ENCODE peak calls at places on chromosomes 1 and 21, in ten cellular contexts. S is AG04450; K is activated CD4-positive, CD25-positive, alpha-beta regulatory T cell treated with anti-CD3 and anti-CD28 coated beads, Interleukin-2, amount 50 U/mL, for 72 hours; Z is CD4-positive, alpha-beta T cell; L is non-pigmented ciliary epithelial cell; W is fibroblast of pulmonary artery; N is uterus; C is GM19239; X is heart left ventricle; Y is fibroblast of gingiva. E is an unnamed sample.

GRCh38 chr1:8089535-8090228 is 63.6 kb upstream of the ERRFI1 start:
- DNase-seq in S (no peak), X (no peak), Z (no peak), L (no peak), W (no peak), C (no peak), N (no peak), Y (no peak), K (no peak), E (peak)

GRCh38 chr1:154736840-154737239 is 128.9 kb upstream of the ADAR start:
- DNase-seq in C (no peak), L (peak), K (no peak), W (peak), Z (no peak), X (no peak), Y (no peak), N (peak), S (peak), E (no peak)

GRCh38 chr1:192903142-192903541 is 94.3 kb downstream of the RGS2 start:
- DNase-seq in K (no peak), W (no peak), L (no peak), Y (no peak), Z (no peak), X (peak), C (no peak), N (no peak), S (no peak), E (no peak)

GRCh38 chr1:45047032-45047431 is 35.0 kb downstream of the UROD start:
- DNase-seq in X (no peak), Y (no peak), C (no peak), Z (no peak), K (no peak), W (no peak), S (no peak), L (no peak), N (no peak), E (no peak)

GRCh38 chr1:201254625-201255469 is 28.5 kb upstream of the PKP1 start:
- DNase-seq in K (peak), S (no peak), C (peak), N (no peak), Z (peak), L (no peak), X (peak), Y (no peak), W (peak), E (peak)

GRCh38 chr1:84642776-84643175 is 47.5 kb downstream of the SSX2IP start:
- DNase-seq in Z (no peak), Y (no peak), N (no peak), X (no peak), L (no peak), W (no peak), C (no peak), S (no peak), K (no peak), E (no peak)

GRCh38 chr21:36159356-36159921 is 2.8 kb downstream of the DOP1B start:
- DNase-seq in X (no peak), C (no peak), Y (peak), W (no peak), N (no peak), L (no peak), S (no peak), Z (no peak), K (no peak), E (no peak)

GRCh38 chr1:27601321-27601770 is 2.6 kb downstream of the AHDC1 start:
- DNase-seq in Y (no peak), S (no peak), X (no peak), K (no peak), N (no peak), Z (no peak), L (no peak), C (no peak), W (no peak), E (no peak)

GRCh38 chr1:37151789-37152188 is 117.5 kb upstream of the GRIK3 start:
- DNase-seq in S (no peak), K (no peak), N (no peak), L (no peak), Z (no peak), W (no peak), C (no peak), Y (no peak), X (no peak), E (no peak)

GRCh38 chr1:2271841-2272655 is 43.9 kb downstream of the SKI start:
- DNase-seq in X (peak), Y (no peak), N (no peak), Z (no peak), L (no peak), K (no peak), W (no peak), S (no peak), C (no peak), E (no peak)

GRCh38 chr1:101995984-101996731 is 568 bp downstream of the OLFM3 start:
- DNase-seq in Y (no peak), Z (no peak), C (no peak), N (no peak), S (no peak), L (no peak), X (no peak), W (no peak), K (no peak), E (peak)

GRCh38 chr1:248858096-248858890 is 592 bp downstream of the ZNF692 start:
- DNase-seq in K (peak), S (no peak), Y (peak), L (no peak), C (no peak), N (peak), X (peak), Z (no peak), W (peak), E (peak)

GRCh38 chr1:51019811-51020210 is 49.8 kb downstream of the CDKN2C start:
- DNase-seq in N (no peak), Z (no peak), W (no peak), C (no peak), L (no peak), S (no peak), Y (peak), K (no peak), X (no peak), E (no peak)

GRCh38 chr1:109628540-109629321 is 9.1 kb downstream of the AMPD2 start:
- DNase-seq in X (no peak), S (no peak), K (no peak), Z (no peak), Y (no peak), C (no peak), W (no peak), N (peak), L (peak), E (no peak)

GRCh38 chr1:74995848-74996247 is 138.3 kb upstream of the LHX8 start:
- DNase-seq in S (no peak), C (no peak), Z (no peak), X (no peak), Y (no peak), W (no peak), K (no peak), N (no peak), L (no peak), E (no peak)